ENCODE peak calls at places on chromosomes 4 and X, in four cellular contexts. One of them, this sample, is unnamed.

GRCh38 chrX:53605004-53605403 is 81.5 kb downstream of the HUWE1 start:
- DNase-seq in transverse colon: no peak
- DNase-seq in A549: no peak
- DNase-seq in ovary: no peak
- DNase-seq in this sample: no peak

GRCh38 chr4:28010543-28011235 is 1150.0 kb downstream of the STIM2 start:
- DNase-seq in transverse colon: no peak
- DNase-seq in ovary: no peak
- DNase-seq in A549: no peak
- DNase-seq in this sample: no peak

GRCh38 chr4:135552131-135552530 is 1350.5 kb upstream of the PABPC4L start:
- DNase-seq in transverse colon: no peak
- DNase-seq in ovary: no peak
- DNase-seq in A549: no peak
- DNase-seq in this sample: no peak

GRCh38 chr4:106687026-106687425 is 318.4 kb upstream of the GIMD1 start:
- DNase-seq in A549: no peak
- DNase-seq in ovary: no peak
- DNase-seq in transverse colon: no peak
- DNase-seq in this sample: no peak

GRCh38 chr4:157363366-157363765 is 142.8 kb downstream of the GRIA2 start:
- DNase-seq in transverse colon: no peak
- DNase-seq in ovary: no peak
- DNase-seq in A549: no peak
- DNase-seq in this sample: no peak

GRCh38 chr4:40301592-40301991 is 33.5 kb upstream of the CHRNA9 start:
- DNase-seq in A549: no peak
- DNase-seq in ovary: no peak
- DNase-seq in transverse colon: peak; percentile 64
- DNase-seq in this sample: no peak

GRCh38 chrX:19883878-19884277 is 3.5 kb downstream of the SH3KBP1 start:
- DNase-seq in transverse colon: peak; percentile 40
- DNase-seq in A549: no peak
- DNase-seq in ovary: no peak
- DNase-seq in this sample: peak; percentile 60

GRCh38 chr4:118684873-118685811 is at the start of gene METTL14:
- DNase-seq in ovary: peak; percentile 94
- DNase-seq in transverse colon: peak; percentile 93
- DNase-seq in A549: peak; percentile 60
- DNase-seq in this sample: peak; percentile 98

GRCh38 chr4:10259976-10260375 is 143.4 kb upstream of the WDR1 start:
- DNase-seq in ovary: no peak
- DNase-seq in A549: no peak
- DNase-seq in transverse colon: no peak
- DNase-seq in this sample: no peak

GRCh38 chr4:88009871-88010270 is 2.4 kb downstream of the PKD2 start:
- DNase-seq in transverse colon: no peak
- DNase-seq in ovary: no peak
- DNase-seq in A549: no peak
- DNase-seq in this sample: no peak

GRCh38 chr4:88008133-88008621 is 742 bp downstream of the PKD2 start:
- DNase-seq in ovary: peak; percentile 53
- DNase-seq in transverse colon: peak; percentile 34
- DNase-seq in A549: peak; percentile 30
- DNase-seq in this sample: no peak

GRCh38 chr4:88007304-88008132 is at the start of gene PKD2:
- DNase-seq in A549: peak; percentile 49
- DNase-seq in transverse colon: peak; percentile 86
- DNase-seq in ovary: peak; percentile 91
- DNase-seq in this sample: peak; percentile 81

GRCh38 chr4:88006956-88007303 is 505 bp upstream of the PKD2 start:
- DNase-seq in A549: no peak
- DNase-seq in transverse colon: no peak
- DNase-seq in ovary: no peak
- DNase-seq in this sample: no peak

DNA sequence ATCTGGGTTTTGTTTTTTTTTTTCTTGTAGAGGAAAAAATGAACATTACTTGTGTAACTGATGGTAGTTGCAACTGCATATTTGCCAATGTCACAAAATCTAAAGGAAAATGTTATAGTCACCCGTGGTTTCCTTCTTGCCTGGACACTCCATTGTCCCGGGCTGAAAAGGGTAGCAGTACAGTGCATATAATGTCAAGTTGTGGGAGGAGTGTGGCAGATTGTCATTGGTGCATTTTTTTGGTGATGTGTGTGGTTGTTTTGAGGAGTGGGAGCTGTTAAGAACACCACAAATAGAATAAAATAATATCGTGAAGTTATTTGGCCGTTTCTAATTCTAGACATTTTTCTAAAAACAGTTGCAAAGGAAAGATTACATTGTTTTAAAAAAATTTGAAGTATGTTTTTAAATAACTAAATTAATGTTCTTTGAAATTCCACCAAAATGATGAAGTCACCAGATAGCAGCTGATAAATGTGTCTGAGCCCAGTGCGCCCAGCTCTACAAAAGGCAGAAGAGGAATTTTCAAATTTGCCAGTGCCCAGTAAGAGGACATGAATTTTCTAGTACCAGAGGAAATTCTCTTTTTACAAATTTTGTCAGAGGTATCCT is 1.3 kb downstream of the PKD2 start:
- DNase-seq in ovary: no peak
- DNase-seq in transverse colon: no peak
- DNase-seq in A549: no peak
- DNase-seq in this sample: no peak
- H3K4me3 ChIP-seq in ovary: peak overlapping the region; percentile 94
- H3K4me3 ChIP-seq in transverse colon: peak overlapping the region; percentile 88
- H3K4me3 ChIP-seq in A549: peak overlapping the region; percentile 98
- H3K4me3 ChIP-seq in this sample: peak overlapping the region; percentile 79

DNA sequence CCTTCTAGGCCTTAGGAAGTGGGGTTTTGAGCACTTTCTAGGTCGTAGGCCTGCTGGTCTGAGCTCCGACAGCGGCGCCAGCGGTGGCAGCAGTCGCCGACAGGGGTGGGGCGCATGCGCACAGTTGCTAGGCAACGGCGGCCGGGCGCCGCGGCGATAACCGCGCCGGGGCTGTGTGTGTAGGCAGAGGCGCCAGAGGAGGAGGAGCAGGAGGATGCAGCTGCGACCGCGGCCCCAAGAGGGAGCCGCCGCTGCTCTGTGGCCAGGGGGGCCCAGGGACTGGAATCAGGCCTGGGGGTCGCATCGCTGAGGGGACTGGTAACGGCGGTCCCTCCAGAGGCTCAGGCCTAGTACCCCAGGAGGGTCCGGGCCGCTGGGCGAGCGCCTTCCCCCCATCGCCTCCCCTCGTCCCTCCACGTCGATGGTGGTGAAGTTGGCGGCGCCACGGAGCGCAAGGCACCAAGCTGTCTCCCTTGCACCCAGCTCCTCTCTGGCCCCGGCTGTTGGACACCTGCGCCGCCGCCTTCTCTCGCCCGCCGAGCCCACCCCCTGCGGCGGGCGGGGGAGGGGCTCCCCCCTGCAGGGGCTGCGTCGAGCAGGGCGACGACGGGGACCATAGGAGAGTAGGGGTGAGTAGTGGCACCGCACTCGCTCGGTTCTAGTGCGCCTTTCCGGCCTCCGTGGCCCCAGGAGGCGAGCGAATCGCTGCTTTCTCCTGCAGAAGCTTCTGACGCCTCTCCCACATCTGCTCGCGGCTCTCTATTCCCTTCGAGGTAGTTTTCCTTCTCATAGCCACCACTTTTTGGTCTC is 58.6 kb upstream of the ZC4H2 start:
- DNase-seq in transverse colon: peak; percentile 85
- DNase-seq in ovary: peak; percentile 83
- DNase-seq in A549: peak; percentile 25
- DNase-seq in this sample: peak; percentile 15
- TF ChIP-seq POLR2A in transverse colon: peak; percentile 59
- TF ChIP-seq POLR2A in ovary: no peak
- TF ChIP-seq POLR2A in A549: no peak
- TF ChIP-seq POLR2A in this sample: no peak

GRCh38 chr4:155673453-155673979 is 6.9 kb downstream of the GUCY1A1 start:
- DNase-seq in A549: no peak
- DNase-seq in transverse colon: no peak
- DNase-seq in ovary: no peak
- DNase-seq in this sample: no peak
- TF ChIP-seq CTCF in A549: no peak
- TF ChIP-seq CTCF in transverse colon: no peak
- TF ChIP-seq CTCF in ovary: no peak
- TF ChIP-seq CTCF in this sample: no peak

GRCh38 chrX:3407785-3408184 is 61.3 kb upstream of the MXRA5 start:
- DNase-seq in ovary: no peak
- DNase-seq in transverse colon: no peak
- DNase-seq in A549: no peak
- DNase-seq in this sample: no peak

GRCh38 chrX:3403748-3404147 is 57.3 kb upstream of the MXRA5 start:
- DNase-seq in ovary: no peak
- DNase-seq in A549: no peak
- DNase-seq in transverse colon: no peak
- DNase-seq in this sample: no peak
- H3K4me3 ChIP-seq in ovary: no peak overlapping the region
- H3K4me3 ChIP-seq in A549: no peak overlapping the region
- H3K4me3 ChIP-seq in transverse colon: no peak overlapping the region
- H3K4me3 ChIP-seq in this sample: no peak overlapping the region

GRCh38 chr4:168831919-168832745 is 177.9 kb downstream of the CBR4 start:
- DNase-seq in transverse colon: peak; percentile 85
- DNase-seq in ovary: peak; percentile 88
- DNase-seq in A549: peak; percentile 76
- DNase-seq in this sample: peak; percentile 77
- TF ChIP-seq POLR2A in transverse colon: peak; percentile 89
- TF ChIP-seq POLR2A in ovary: peak; percentile 97
- TF ChIP-seq POLR2A in A549: peak; percentile 92
- TF ChIP-seq POLR2A in this sample: no peak

DNA sequence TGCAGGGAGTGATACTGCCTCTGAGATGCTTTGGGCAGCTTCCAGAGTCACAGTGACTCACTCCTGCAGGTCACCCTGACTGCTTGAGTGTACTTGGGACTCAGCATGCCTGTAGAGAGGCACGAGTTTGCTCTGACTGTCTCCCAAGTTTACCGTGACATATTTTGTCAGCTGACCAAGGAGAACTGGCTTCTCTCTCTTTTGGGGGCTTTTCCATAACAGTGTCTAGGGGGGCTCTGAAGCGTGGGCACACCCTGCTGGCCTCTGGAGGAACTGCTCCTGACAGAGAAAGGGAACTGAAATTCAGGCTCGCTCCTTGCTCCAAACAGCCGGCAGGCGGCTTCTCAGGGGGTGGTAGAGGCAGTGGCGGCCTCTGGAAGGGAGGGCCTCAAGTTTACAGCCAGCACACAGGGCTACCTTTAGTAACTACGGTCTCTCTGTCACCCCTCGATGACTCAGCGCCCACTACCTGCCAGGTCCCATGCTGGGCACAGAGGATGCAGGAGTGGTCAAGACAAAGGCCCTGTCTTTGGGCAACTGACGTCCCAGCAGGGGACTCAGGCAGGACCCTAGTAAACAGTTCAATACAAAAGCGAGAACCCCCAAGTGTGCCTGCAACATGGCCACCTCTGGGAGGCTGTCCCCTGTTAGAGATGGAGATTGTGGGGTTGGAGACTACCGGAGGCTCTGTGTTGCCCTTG is 17.8 kb downstream of the ZNF185 start:
- DNase-seq in ovary: no peak
- DNase-seq in A549: peak; percentile 51
- DNase-seq in transverse colon: no peak
- DNase-seq in this sample: no peak
- TF ChIP-seq CTCF in ovary: no peak
- TF ChIP-seq CTCF in A549: peak; percentile 45
- TF ChIP-seq CTCF in transverse colon: peak; percentile 40
- TF ChIP-seq CTCF in this sample: no peak

GRCh38 chr4:183130328-183131155 is 31.5 kb downstream of the WWC2 start:
- DNase-seq in A549: no peak
- DNase-seq in transverse colon: no peak
- DNase-seq in ovary: no peak
- DNase-seq in this sample: no peak

GRCh38 chr4:183129125-183129524 is 30.1 kb downstream of the WWC2 start:
- DNase-seq in ovary: no peak
- DNase-seq in transverse colon: no peak
- DNase-seq in A549: no peak
- DNase-seq in this sample: no peak

GRCh38 chr4:183129675-183130074 is 30.6 kb downstream of the WWC2 start:
- DNase-seq in transverse colon: no peak
- DNase-seq in A549: no peak
- DNase-seq in ovary: no peak
- DNase-seq in this sample: no peak

GRCh38 chr4:183132081-183132480 is 33.0 kb downstream of the WWC2 start:
- DNase-seq in ovary: no peak
- DNase-seq in transverse colon: no peak
- DNase-seq in A549: no peak
- DNase-seq in this sample: no peak

GRCh38 chr4:183132865-183133264 is 33.8 kb downstream of the WWC2 start:
- DNase-seq in A549: no peak
- DNase-seq in ovary: no peak
- DNase-seq in transverse colon: no peak
- DNase-seq in this sample: no peak
- H3K4me3 ChIP-seq in A549: no peak overlapping the region
- H3K4me3 ChIP-seq in ovary: no peak overlapping the region
- H3K4me3 ChIP-seq in transverse colon: no peak overlapping the region
- H3K4me3 ChIP-seq in this sample: no peak overlapping the region

GRCh38 chr4:53012738-53013137 is 150.6 kb downstream of the RASL11B start:
- DNase-seq in transverse colon: no peak
- DNase-seq in A549: no peak
- DNase-seq in ovary: no peak
- DNase-seq in this sample: no peak
- TF ChIP-seq POLR2A in transverse colon: no peak
- TF ChIP-seq POLR2A in A549: no peak
- TF ChIP-seq POLR2A in ovary: no peak
- TF ChIP-seq POLR2A in this sample: no peak

DNA sequence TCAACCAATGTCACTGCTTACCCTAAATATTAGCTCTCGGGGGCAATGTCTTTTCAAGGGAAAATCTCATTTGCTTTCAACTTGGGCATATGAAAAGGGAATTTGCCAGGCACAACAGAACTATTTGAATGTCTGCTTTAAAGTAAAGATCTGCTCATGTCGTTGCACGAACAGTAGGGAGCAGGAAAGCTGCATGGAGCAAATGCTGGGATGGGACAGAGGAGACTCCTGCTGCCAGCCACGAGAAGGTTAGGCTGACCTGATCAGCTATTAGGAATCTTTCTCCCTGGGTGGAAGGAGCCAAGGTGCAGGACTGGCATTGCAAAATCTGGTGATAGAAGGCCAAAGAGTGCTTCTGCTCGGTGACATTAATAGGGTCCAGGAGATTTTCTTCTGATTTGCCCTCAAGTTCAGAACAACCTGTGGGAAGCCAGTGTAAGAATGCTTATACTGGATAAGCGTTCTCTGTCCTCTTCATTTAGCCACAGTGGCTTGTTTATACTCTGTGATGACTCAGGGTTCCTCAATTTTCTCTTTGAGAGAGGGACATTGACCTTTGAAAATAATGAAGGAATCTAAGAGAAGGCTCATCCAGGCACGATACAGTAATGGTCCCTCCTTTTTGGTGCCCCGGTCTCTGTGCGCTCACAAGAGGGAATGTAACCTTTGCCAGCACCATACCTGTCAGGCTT is 22.9 kb downstream of the FHL1 start:
- DNase-seq in transverse colon: no peak
- DNase-seq in A549: no peak
- DNase-seq in ovary: peak; percentile 25
- DNase-seq in this sample: no peak
- TF ChIP-seq CTCF in transverse colon: no peak
- TF ChIP-seq CTCF in A549: no peak
- TF ChIP-seq CTCF in ovary: no peak
- TF ChIP-seq CTCF in this sample: no peak

This sample was measured in lower leg skin.